ENCODE peak calls at places on chromosomes 16 and 17, in four cellular contexts. Q is CD4-positive, alpha-beta T cell; V is WTC11; Z is tibial nerve. X is an unnamed sample.

GRCh38 chr17:10394201-10394887 is 21.5 kb upstream of the MYH13 start:
- DNase-seq in Q (no peak), V (no peak), Z (no peak), X (no peak)

GRCh38 chr16:68506331-68507053 is 32.6 kb upstream of the ZFP90 start:
- DNase-seq in Q (no peak), V (no peak), Z (no peak), X (no peak)

GRCh38 chr17:6381052-6381451 is 53.9 kb downstream of the AIPL1 start:
- DNase-seq in Q (no peak), V (no peak), Z (no peak), X (no peak)

GRCh38 chr16:51886456-51886855 is 660.5 kb downstream of the TOX3 start:
- DNase-seq in Q (no peak), V (no peak), Z (no peak), X (no peak)

GRCh38 chr17:56165017-56165720 is 11.9 kb downstream of the ANKFN1 start:
- DNase-seq in Q (no peak), V (no peak), Z (no peak), X (no peak)

GRCh38 chr17:75693500-75694481 is 26.7 kb downstream of the SAP30BP start:
- DNase-seq in Q (no peak), V (peak; percentile 24), Z (peak; percentile 88), X (no peak)

GRCh38 chr17:20207295-20207985 is 198.3 kb downstream of the SPECC1 start:
- DNase-seq in Q (no peak), V (no peak), Z (no peak), X (no peak)

GRCh38 chr16:88667496-88667895 is 4.6 kb upstream of the MVD start:
- DNase-seq in Q (no peak), V (no peak), Z (no peak), X (no peak)

GRCh38 chr17:8420041-8420934 is 15.4 kb upstream of the NDEL1 start:
- DNase-seq in Q (no peak), V (no peak), Z (no peak), X (peak; percentile 58)

GRCh38 chr17:19730829-19731228 is 14.4 kb upstream of the SLC47A2 start:
- DNase-seq in Q (no peak), V (no peak), Z (no peak), X (no peak)

GRCh38 chr16:78108451-78108850 is 9.0 kb downstream of the WWOX start:
- DNase-seq in Q (no peak), V (no peak), Z (no peak), X (no peak)

GRCh38 chr17:880871-881269 is 98.7 kb downstream of the NXN start:
- DNase-seq in Q (no peak), V (no peak), Z (no peak), X (no peak)

GRCh38 chr17:876272-876671 is 94.1 kb downstream of the MRM3 start:
- DNase-seq in Q (no peak), V (no peak), Z (no peak), X (no peak)

GRCh38 chr17:882827-883585 is 96.6 kb downstream of the NXN start:
- DNase-seq in Q (no peak), V (peak; percentile 31), Z (peak; percentile 56), X (no peak)

GRCh38 chr17:880074-880870 is 98.1 kb downstream of the MRM3 start:
- DNase-seq in Q (no peak), V (no peak), Z (no peak), X (no peak)

GRCh38 chr17:879546-879945 is 97.4 kb downstream of the MRM3 start:
- DNase-seq in Q (peak; percentile 55), V (peak; percentile 94), Z (peak; percentile 41), X (no peak)
- TF ChIP-seq CTCF in Q (peak; percentile 69), V (peak; percentile 59), Z (peak; percentile 61), X (peak; percentile 70)

DNA sequence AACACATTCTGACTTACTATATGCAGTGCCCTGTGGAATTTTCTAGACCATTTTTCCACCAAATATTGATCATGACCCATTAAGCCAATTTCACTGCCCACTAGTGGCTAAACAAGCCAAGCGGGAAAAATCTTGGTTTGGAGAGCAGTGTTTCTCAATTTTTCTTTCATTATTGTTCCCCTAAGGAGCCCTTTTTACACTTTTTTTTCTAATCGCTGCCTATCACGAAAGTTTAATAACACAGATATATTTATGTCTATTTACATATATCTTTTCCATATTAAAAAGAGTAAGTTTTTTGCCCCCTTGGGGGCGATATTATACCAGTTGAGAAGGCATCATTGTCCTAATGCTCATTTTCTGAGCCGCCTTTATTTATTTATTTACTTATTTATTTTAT is 10.8 kb upstream of the TLCD3B start:
- DNase-seq in Q (no peak), V (no peak), Z (no peak), X (no peak)
- TF ChIP-seq CTCF in Q (peak; percentile 53), V (no peak), Z (peak; percentile 13), X (peak; percentile 41)

GRCh38 chr16:67104061-67104460 is 5.7 kb upstream of the PHAF1 start:
- DNase-seq in Q (no peak), V (peak; percentile 60), Z (no peak), X (no peak)
- TF ChIP-seq CTCF in Q (no peak), V (no peak), Z (no peak), X (peak; percentile 18)

DNA sequence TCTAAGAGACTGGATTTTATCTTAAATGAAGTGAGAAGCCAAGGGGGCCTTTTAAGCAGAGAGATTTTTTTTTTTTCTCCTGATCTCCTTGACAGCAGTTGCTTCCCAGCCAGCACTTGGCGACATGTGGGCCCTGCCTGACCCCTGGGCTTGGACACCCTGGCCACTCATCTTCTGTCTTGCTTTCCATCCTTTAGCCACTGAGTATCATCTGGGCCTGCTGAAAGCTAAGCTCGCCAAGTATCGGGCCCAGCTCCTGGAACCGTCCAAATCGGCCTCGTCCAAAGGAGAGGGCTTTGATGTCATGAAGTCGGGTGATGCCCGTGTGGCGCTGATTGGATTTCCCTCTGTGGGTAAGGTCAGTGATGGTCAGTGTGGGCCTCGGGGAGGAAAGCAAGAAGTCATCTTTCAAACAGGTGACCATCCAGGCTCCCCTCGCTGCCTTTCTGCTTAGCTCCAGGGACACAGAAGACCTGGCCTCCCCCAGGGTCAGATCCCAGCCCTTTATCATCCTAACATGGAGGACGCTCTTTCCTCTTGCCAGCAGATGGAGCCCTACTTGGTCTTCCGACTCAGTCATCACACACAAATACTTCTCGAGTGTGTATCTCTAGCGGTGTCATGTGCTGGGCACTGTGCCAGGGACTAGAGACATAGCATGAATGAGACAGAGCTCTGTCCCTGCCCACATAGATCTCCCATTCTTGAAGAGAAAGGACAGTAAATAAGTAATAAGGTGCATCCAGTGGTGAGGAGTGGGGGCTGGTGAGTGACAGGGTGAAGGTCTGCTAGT is 6.1 kb downstream of the DRG2 start:
- DNase-seq in Q (no peak), V (peak; percentile 25), Z (no peak), X (no peak)
- TF ChIP-seq CTCF in Q (no peak), V (peak; percentile 23), Z (no peak), X (no peak)